ENCODE peak calls at places on chromosome 4, in four cellular contexts. D is lower leg skin, O is fibroblast of pulmonary artery, J is amniotic epithelial cell. L is an unnamed sample.

GRCh38 chr4:139530833-139531427 is 25.1 kb downstream of the SETD7 start:
- DNase-seq in O (peak), J (peak), D (no peak), L (peak)

GRCh38 chr4:155799794-155800123 is 40.9 kb downstream of the GUCY1B1 start:
- DNase-seq in D (no peak), O (no peak), J (no peak), L (no peak)

GRCh38 chr4:81565137-81565870 is 93.6 kb upstream of the RASGEF1B start:
- DNase-seq in J (no peak), O (peak), D (peak), L (peak)

GRCh38 chr4:148214529-148215166 is 227.6 kb downstream of the NR3C2 start:
- DNase-seq in D (peak), J (peak), O (no peak), L (peak)

GRCh38 chr4:126592088-126592487 is 1040.7 kb upstream of the INTU start:
- DNase-seq in O (peak), D (no peak), J (peak), L (peak)

GRCh38 chr4:97645437-97645836 is 497.8 kb downstream of the STPG2 start:
- DNase-seq in D (no peak), J (no peak), O (no peak), L (no peak)

GRCh38 chr4:173529505-173530325 is at the start of gene HAND2:
- DNase-seq in D (peak), J (peak), O (peak), L (peak)

GRCh38 chr4:78057135-78057599 is at the start of gene FRAS1:
- DNase-seq in D (peak), J (no peak), O (peak), L (peak)

GRCh38 chr4:150297861-150298474 is 219.7 kb downstream of the DCLK2 start:
- DNase-seq in O (peak), J (peak), D (peak), L (peak)

GRCh38 chr4:164997324-164997723 is 19.9 kb upstream of the TRIM61 start:
- DNase-seq in O (no peak), J (no peak), D (no peak), L (peak)

GRCh38 chr4:58566260-58566659 is 1456.1 kb upstream of the IGFBP7 start:
- DNase-seq in D (no peak), O (no peak), J (no peak), L (no peak)

GRCh38 chr4:47907247-47907646 is 7.1 kb downstream of the NFXL1 start:
- DNase-seq in D (no peak), J (no peak), O (no peak), L (peak)

GRCh38 chr4:183906736-183907651 is 1.9 kb downstream of the STOX2 start:
- DNase-seq in J (no peak), O (no peak), D (no peak), L (no peak)

GRCh38 chr4:9952415-9952950 is 68.8 kb downstream of the SLC2A9 start:
- DNase-seq in O (peak), D (no peak), J (no peak), L (peak)

GRCh38 chr4:37489697-37490096 is 196.5 kb downstream of the RELL1 start:
- DNase-seq in J (no peak), D (no peak), O (no peak), L (no peak)

GRCh38 chr4:173405840-173406606 is 7.1 kb upstream of the SCRG1 start:
- DNase-seq in O (no peak), D (no peak), J (no peak), L (no peak)

GRCh38 chr4:118353452-118353851 is 649 bp upstream of the PRSS12 start:
- DNase-seq in J (no peak), D (no peak), O (no peak), L (no peak)

GRCh38 chr4:128630881-128631280 is 178.6 kb upstream of the JADE1 start:
- DNase-seq in O (peak), J (peak), D (no peak), L (peak)

GRCh38 chr4:2320152-2320551 is 58.2 kb upstream of the MXD4 start:
- DNase-seq in O (no peak), J (no peak), D (no peak), L (no peak)

GRCh38 chr4:73690051-73690744 is 50.2 kb upstream of the CXCL8 start:
- DNase-seq in O (no peak), J (peak), D (no peak), L (peak)

GRCh38 chr4:306551-306961 is 1.3 kb upstream of the ZNF732 start:
- DNase-seq in O (no peak), J (no peak), D (no peak), L (no peak)

L was measured in iris pigment epithelial cell.